ENCODE peak calls at places on chromosomes 5 and 9, in seven cellular contexts. Q is tibial artery, E is endothelial cell of umbilical vein, P is AG10803, H is A549, L is dorsolateral prefrontal cortex, W is WTC11. Z is an unnamed sample.
A peak's percentile ranks its signal among the peaks of the same experiment; 100 is the strongest.

GRCh38 chr5:93909356-93909755 is 168.0 kb upstream of the POU5F2 start:
- DNase-seq in Q (no peak), E (peak; percentile 23), P (no peak), H (peak; percentile 19), L (no peak), W (no peak), Z (peak; percentile 13)

GRCh38 chr5:146111409-146111808 is 6.0 kb upstream of the PLAC8L1 start:
- DNase-seq in Q (no peak), E (peak; percentile 70), P (no peak), H (no peak), L (no peak), W (no peak), Z (no peak)

GRCh38 chr5:9604416-9604815 is 25.7 kb downstream of the TAS2R1 start:
- DNase-seq in Q (no peak), E (no peak), P (no peak), H (no peak), L (no peak), W (no peak), Z (no peak)

GRCh38 chr5:51194626-51195025 is 188.6 kb upstream of the ISL1 start:
- DNase-seq in Q (no peak), E (no peak), P (no peak), H (no peak), L (no peak), W (no peak), Z (no peak)

GRCh38 chr5:119397518-119398380 is 41.9 kb downstream of the TNFAIP8 start:
- DNase-seq in Q (no peak), E (peak; percentile 57), P (peak; percentile 84), H (peak; percentile 8), L (no peak), W (no peak), Z (no peak)

GRCh38 chr9:89005323-89005722 is 14.1 kb downstream of the S1PR3 start:
- DNase-seq in Q (peak; percentile 49), E (no peak), P (no peak), H (no peak), L (no peak), W (no peak), Z (no peak)

GRCh38 chr5:38011641-38012188 is 171.9 kb upstream of the GDNF start:
- DNase-seq in Q (no peak), E (no peak), P (no peak), H (no peak), L (no peak), W (no peak), Z (no peak)

GRCh38 chr9:5920860-5921328 is 30.2 kb downstream of the MLANA start:
- DNase-seq in Q (no peak), E (no peak), P (peak; percentile 54), H (no peak), L (no peak), W (no peak), Z (no peak)

GRCh38 chr5:2017540-2018389 is 135.0 kb upstream of the IRX4 start:
- DNase-seq in Q (no peak), E (peak; percentile 14), P (no peak), H (peak; percentile 40), L (no peak), W (peak; percentile 51), Z (no peak)

GRCh38 chr5:38149815-38150195 is 108.6 kb upstream of the EGFLAM start:
- DNase-seq in Q (no peak), E (no peak), P (no peak), H (no peak), L (no peak), W (no peak), Z (no peak)

GRCh38 chr9:28073278-28073677 is 500.0 kb upstream of the C9orf72 start:
- DNase-seq in Q (no peak), E (peak; percentile 60), P (peak; percentile 52), H (peak; percentile 49), L (no peak), W (peak; percentile 36), Z (peak; percentile 43)

GRCh38 chr5:132500244-132500930 is 9.8 kb upstream of the IRF1 start:
- DNase-seq in Q (peak; percentile 50), E (no peak), P (no peak), H (no peak), L (no peak), W (no peak), Z (no peak)

GRCh38 chr9:61671276-61671973 is 481.6 kb downstream of the SPATA31A7 start:
- DNase-seq in Q (no peak), E (peak; percentile 2), P (no peak), H (no peak), L (peak; percentile 29), W (no peak), Z (no peak)

GRCh38 chr5:150562832-150563231 is 54.9 kb downstream of the NDST1 start:
- DNase-seq in Q (no peak), E (peak; percentile 65), P (peak; percentile 48), H (peak; percentile 74), L (no peak), W (peak; percentile 39), Z (peak; percentile 68)

GRCh38 chr5:43839218-43839617 is 236.2 kb downstream of the NNT start:
- DNase-seq in Q (no peak), E (peak; percentile 5), P (peak; percentile 86), H (no peak), L (no peak), W (no peak), Z (no peak)

GRCh38 chr9:113581865-113582697 is 118.6 kb downstream of the RGS3 start:
- DNase-seq in Q (peak; percentile 93), E (peak; percentile 55), P (peak; percentile 83), H (no peak), L (peak; percentile 71), W (no peak), Z (no peak)

GRCh38 chr5:143481697-143482531 is 78.4 kb upstream of the NR3C1 start:
- DNase-seq in Q (no peak), E (peak; percentile 3), P (peak; percentile 26), H (no peak), L (no peak), W (no peak), Z (no peak)

GRCh38 chr5:135139397-135140134 is 105.5 kb upstream of the PITX1 start:
- DNase-seq in Q (peak; percentile 45), E (no peak), P (peak; percentile 88), H (peak; percentile 81), L (no peak), W (no peak), Z (peak; percentile 72)

GRCh38 chr5:38284378-38284777 is 26.0 kb downstream of the EGFLAM start:
- DNase-seq in Q (no peak), E (no peak), P (no peak), H (no peak), L (no peak), W (no peak), Z (no peak)

GRCh38 chr5:116572375-116573278 is 2.0 kb downstream of the SEMA6A start:
- DNase-seq in Q (peak; percentile 65), E (peak; percentile 25), P (no peak), H (peak; percentile 5), L (peak; percentile 59), W (peak; percentile 41), Z (peak; percentile 63)

DNA sequence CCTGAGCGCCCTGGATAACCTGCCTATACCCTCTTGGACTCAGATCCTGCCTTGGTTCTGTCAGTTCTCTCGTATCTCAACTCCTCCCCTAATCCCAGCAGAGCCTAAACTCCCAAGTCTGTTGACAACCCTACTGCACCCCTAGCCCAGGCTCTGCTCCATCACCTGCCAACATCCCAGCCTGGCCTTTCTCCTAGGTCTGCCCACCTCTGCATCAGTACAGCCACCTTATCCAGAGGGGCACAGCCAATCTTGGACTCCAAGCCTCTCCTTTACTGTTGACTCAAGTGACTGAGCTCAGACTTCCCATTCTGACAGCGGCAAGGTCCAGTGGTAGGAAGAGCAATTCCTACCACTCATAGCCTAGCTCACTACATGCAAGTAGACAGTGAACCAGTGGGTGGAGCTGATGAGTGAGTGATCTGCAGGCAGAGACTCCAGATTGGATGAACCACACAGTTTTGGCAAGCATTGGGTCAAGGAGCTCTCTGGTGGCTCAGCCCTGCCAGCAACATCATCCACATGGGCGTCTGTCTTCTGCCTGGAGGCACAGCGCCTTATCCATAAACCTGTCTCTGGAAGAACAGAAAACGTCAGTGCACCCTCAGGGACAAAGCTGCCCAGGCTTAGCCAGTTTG is 26.5 kb downstream of the TRMO start:
- DNase-seq in Q (no peak), E (no peak), P (no peak), H (peak; percentile 64), L (no peak), W (peak; percentile 64), Z (no peak)
- TF ChIP-seq CTCF in Q (no peak), E (no peak), P (no peak), H (no peak), L (no peak), W (no peak), Z (no peak)

DNA sequence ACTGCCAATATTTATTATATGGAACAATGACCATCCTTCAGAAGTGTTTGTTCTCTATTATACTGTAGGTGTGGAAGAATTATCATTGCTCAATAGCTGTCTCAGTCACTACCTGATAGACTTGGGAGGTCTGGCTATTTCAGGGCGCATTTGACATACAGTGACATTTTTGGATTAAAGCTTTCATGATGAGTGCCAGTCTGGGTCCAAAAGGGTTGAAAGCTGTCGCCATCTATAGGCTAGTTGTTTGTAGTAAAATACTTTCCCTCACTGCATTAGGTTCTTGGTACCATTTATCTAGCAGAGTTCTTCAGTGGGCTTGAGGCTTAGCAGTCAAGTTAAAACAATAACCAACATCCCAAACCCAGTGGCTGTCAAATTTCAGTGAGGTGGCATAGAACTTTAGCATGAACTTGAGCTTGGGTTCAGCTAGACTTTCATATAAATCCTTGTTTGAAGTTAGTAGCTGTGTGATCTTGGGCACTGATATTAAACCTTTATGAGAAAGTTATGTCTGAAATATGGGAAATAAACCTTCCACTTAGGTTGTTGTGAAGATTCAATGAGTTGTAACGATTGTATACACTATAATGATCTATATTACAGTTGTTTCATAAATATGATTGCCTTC is 110.5 kb upstream of the CDKN2B start:
- DNase-seq in Q (no peak), E (peak; percentile 53), P (peak; percentile 47), H (no peak), L (no peak), W (no peak), Z (peak; percentile 21)
- TF ChIP-seq CTCF in Q (peak; percentile 22), E (peak; percentile 35), P (peak; percentile 70), H (no peak), L (peak; percentile 33), W (no peak), Z (no peak)

DNA sequence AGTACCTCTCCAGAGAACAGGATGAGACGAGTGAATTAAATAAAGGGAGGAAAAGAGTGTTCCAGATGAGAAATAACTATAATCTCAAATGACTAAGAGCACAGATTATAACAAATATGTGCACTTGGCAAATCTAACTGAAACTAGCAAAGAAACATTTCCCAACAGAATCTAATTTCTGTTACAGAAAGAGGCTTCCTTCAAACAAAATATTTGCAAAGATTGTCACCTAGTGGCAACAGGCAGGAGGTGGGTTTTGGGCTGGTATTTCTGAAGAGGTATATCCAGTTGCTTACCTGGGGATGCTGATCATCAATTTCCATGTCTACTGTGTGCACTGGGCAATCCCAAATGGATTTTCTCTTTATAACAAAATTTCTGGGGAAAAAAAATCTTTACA is 5.6 kb upstream of the SPDL1 start:
- DNase-seq in Q (no peak), E (no peak), P (peak; percentile 75), H (peak; percentile 33), L (no peak), W (no peak), Z (no peak)
- TF ChIP-seq CTCF in Q (no peak), E (peak; percentile 16), P (peak; percentile 83), H (peak; percentile 63), L (no peak), W (no peak), Z (no peak)

DNA sequence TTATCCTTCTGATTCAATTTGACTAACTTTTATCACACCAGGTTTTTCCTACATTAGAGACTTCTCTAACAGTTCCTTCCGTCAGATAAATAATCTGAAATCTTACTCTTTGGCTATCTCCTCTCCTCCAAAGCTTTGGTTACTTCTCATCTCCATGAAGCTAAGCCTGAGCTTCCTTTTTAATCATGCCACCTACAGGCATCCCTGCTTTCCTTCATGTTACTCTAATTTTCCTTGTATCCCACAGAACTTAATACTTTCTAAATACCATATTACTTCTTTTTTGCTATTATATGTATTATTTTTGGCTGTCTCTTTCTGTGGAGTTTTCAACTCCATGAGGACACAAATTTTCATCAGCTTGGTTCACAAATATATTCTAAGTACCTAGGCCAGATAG is 49.7 kb downstream of the C9 start:
- DNase-seq in Q (no peak), E (no peak), P (no peak), H (peak; percentile 5), L (no peak), W (no peak), Z (no peak)
- TF ChIP-seq CTCF in Q (no peak), E (no peak), P (no peak), H (no peak), L (no peak), W (no peak), Z (no peak)

Z was measured in Calu3.